ENCODE peak calls at places on chromosome 18, in five cellular contexts. G is fibroblast of the aortic adventitia; X is tibial nerve; H is mucosa of descending colon; Z is CD8-positive, alpha-beta T cell. U is an unnamed sample.

GRCh38 chr18:678482-679182 is 21.2 kb downstream of the TYMS start:
- DNase-seq in G (no peak), X (no peak), H (no peak), Z (no peak), U (no peak)

GRCh38 chr18:950026-950631 is 45.5 kb downstream of the ADCYAP1 start:
- DNase-seq in G (no peak), X (no peak), H (no peak), Z (no peak), U (no peak)

GRCh38 chr18:37524546-37525301 is 40.9 kb downstream of the CELF4 start:
- DNase-seq in G (no peak), X (no peak), H (peak), Z (no peak), U (no peak)

GRCh38 chr18:68956650-68957049 is 158.8 kb downstream of the CCDC102B start:
- DNase-seq in G (no peak), X (no peak), H (no peak), Z (no peak), U (no peak)

GRCh38 chr18:46704189-46704588 is 47.2 kb upstream of the LOXHD1 start:
- DNase-seq in G (no peak), X (no peak), H (no peak), Z (no peak), U (no peak)

GRCh38 chr18:69567813-69568488 is 167.3 kb downstream of the DOK6 start:
- DNase-seq in G (no peak), X (no peak), H (no peak), Z (no peak), U (no peak)

GRCh38 chr18:53991805-53992204 is 232.7 kb downstream of the MBD2 start:
- DNase-seq in G (peak), X (no peak), H (no peak), Z (no peak), U (no peak)

GRCh38 chr18:1018211-1018651 is 113.6 kb downstream of the ADCYAP1 start:
- DNase-seq in G (peak), X (no peak), H (no peak), Z (no peak), U (no peak)

GRCh38 chr18:28063181-28063790 is 113.6 kb downstream of the CDH2 start:
- DNase-seq in G (peak), X (no peak), H (no peak), Z (no peak), U (no peak)

GRCh38 chr18:59096098-59096779 is 43.4 kb upstream of the SEC11C start:
- DNase-seq in G (no peak), X (no peak), H (no peak), Z (no peak), U (no peak)

GRCh38 chr18:37389684-37390368 is 175.8 kb downstream of the CELF4 start:
- DNase-seq in G (no peak), X (no peak), H (no peak), Z (no peak), U (no peak)

GRCh38 chr18:48955528-48956261 is 4.9 kb upstream of the SMAD7 start:
- DNase-seq in G (peak), X (peak), H (no peak), Z (no peak), U (no peak)

GRCh38 chr18:22424564-22424963 is 6.8 kb upstream of the CTAGE1 start:
- DNase-seq in G (no peak), X (no peak), H (no peak), Z (no peak), U (no peak)

GRCh38 chr18:45197526-45197970 is 417.7 kb upstream of the SLC14A2 start:
- DNase-seq in G (peak), X (no peak), H (no peak), Z (no peak), U (peak)

GRCh38 chr18:54261894-54262293 is 7.4 kb upstream of the POLI start:
- DNase-seq in G (no peak), X (no peak), H (no peak), Z (no peak), U (no peak)

GRCh38 chr18:70499218-70499691 is 210.4 kb downstream of the SOCS6 start:
- DNase-seq in G (no peak), X (no peak), H (no peak), Z (no peak), U (no peak)

GRCh38 chr18:9612215-9612830 is 2.0 kb downstream of the PPP4R1 start:
- DNase-seq in G (peak), X (no peak), H (no peak), Z (peak), U (no peak)

GRCh38 chr18:77321823-77322805 is 72.5 kb downstream of the GALR1 start:
- DNase-seq in G (no peak), X (no peak), H (no peak), Z (no peak), U (no peak)

GRCh38 chr18:22556271-22556990 is 138.7 kb upstream of the CTAGE1 start:
- DNase-seq in G (peak), X (no peak), H (no peak), Z (no peak), U (no peak)

GRCh38 chr18:76697441-76697901 is 124.9 kb upstream of the ZNF236 start:
- DNase-seq in G (peak), X (no peak), H (no peak), Z (no peak), U (no peak)

GRCh38 chr18:829432-829831 is 17.4 kb upstream of the YES1 start:
- DNase-seq in G (no peak), X (no peak), H (no peak), Z (no peak), U (no peak)

GRCh38 chr18:10726198-10727068 is 200.6 kb downstream of the NAPG start:
- DNase-seq in G (no peak), X (no peak), H (no peak), Z (no peak), U (no peak)

GRCh38 chr18:44213288-44213687 is 467.4 kb upstream of the SETBP1 start:
- DNase-seq in G (no peak), X (no peak), H (no peak), Z (no peak), U (no peak)

GRCh38 chr18:6543330-6543908 is 128.7 kb upstream of the L3MBTL4 start:
- DNase-seq in G (peak), X (no peak), H (no peak), Z (no peak), U (no peak)

GRCh38 chr18:36547544-36547943 is 250.0 kb downstream of the FHOD3 start:
- DNase-seq in G (no peak), X (no peak), H (no peak), Z (no peak), U (no peak)

GRCh38 chr18:75654928-75655745 is 227.6 kb upstream of the SMIM21 start:
- DNase-seq in G (no peak), X (peak), H (no peak), Z (no peak), U (no peak)

GRCh38 chr18:245282-245847 is 22.5 kb downstream of the THOC1 start:
- DNase-seq in G (no peak), X (no peak), H (no peak), Z (no peak), U (no peak)

GRCh38 chr18:78422336-78422735 is 557.3 kb upstream of the SALL3 start:
- DNase-seq in G (no peak), X (no peak), H (no peak), Z (no peak), U (no peak)

GRCh38 chr18:79299711-79300110 is 96.0 kb upstream of the NFATC1 start:
- DNase-seq in G (no peak), X (no peak), H (no peak), Z (no peak), U (no peak)

GRCh38 chr18:13455960-13456471 is 237.5 kb downstream of the LDLRAD4 start:
- DNase-seq in G (no peak), X (no peak), H (no peak), Z (no peak), U (no peak)

GRCh38 chr18:45373286-45373880 is 241.9 kb upstream of the SLC14A2 start:
- DNase-seq in G (no peak), X (no peak), H (no peak), Z (no peak), U (no peak)

DNA sequence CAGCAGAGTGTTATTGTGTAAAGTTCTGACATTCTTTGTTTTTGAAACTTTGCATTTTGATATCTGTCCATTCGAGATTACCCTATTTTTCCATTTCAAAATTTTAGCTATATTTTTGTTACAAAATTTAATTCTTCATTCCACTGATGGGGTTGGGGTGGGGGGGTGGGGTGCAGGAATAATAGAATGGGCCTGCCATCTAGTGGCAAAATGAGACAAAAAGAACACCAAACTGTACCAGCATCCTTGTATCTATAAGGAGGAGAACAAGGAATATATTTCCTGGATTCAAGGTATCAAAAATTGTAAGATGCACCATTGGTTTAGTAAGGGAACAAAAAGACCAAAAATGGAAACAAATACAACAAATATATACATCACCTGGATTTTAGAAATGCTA is 27.9 kb upstream of the TTR start:
- DNase-seq in G (no peak), X (no peak), H (no peak), Z (no peak), U (no peak)
- TF ChIP-seq CTCF in G (no peak), X (no peak), H (no peak), Z (no peak), U (no peak)

DNA sequence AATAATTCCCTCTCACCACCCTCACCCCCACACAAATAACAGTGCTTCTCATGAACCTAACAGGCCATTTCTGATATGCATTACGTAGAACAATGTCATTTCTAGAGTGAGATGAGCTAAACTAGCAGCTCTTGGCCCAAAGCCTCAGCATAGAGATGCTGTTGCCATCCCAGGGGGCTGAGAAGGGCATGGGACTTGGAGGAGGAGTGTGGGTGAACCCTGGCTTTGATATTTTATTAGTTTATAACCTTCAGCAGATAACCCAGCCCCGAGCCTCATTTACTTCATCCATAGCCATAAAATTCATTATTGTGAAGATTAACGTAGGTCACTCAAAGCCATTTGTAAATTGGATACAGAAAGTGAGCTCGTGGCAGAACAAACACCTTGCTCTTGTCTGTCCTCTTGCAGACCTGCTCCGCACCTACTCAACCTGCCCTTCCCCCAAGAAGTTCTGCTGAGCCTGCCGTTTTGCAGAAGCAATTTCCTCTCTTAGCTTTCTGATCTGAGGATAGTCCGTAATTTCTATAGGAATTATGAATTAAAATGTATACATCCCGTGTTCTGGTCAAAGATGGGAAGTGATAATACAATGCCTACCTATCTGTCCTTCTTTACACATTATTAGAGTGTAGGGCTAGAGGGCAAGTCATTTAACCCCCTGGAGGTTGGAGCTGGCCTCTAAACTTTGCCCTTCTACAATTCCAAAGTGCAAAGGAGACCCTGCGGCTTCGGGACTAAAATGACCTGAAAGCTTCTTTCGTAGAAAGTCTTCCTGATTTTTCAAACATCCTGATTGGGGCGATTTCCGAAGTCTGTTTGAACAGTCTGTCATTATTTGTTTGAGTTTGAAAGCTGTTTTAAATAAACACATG is 187.4 kb downstream of the BCL2 start:
- DNase-seq in G (no peak), X (no peak), H (no peak), Z (no peak), U (no peak)
- H3K4me3 ChIP-seq in G (no peak), X (no peak), H (no peak), Z (no peak), U (no peak)

GRCh38 chr18:11861583-11862288 is 10.5 kb downstream of the CHMP1B start:
- DNase-seq in G (peak), X (no peak), H (no peak), Z (no peak), U (no peak)

GRCh38 chr18:11857177-11857887 is 6.1 kb downstream of the CHMP1B start:
- DNase-seq in G (peak), X (peak), H (peak), Z (no peak), U (peak)

GRCh38 chr18:11860594-11861450 is 9.6 kb downstream of the CHMP1B start:
- DNase-seq in G (no peak), X (no peak), H (no peak), Z (no peak), U (no peak)

GRCh38 chr18:11859282-11859797 is 8.1 kb downstream of the CHMP1B start:
- DNase-seq in G (no peak), X (no peak), H (no peak), Z (no peak), U (no peak)

DNA sequence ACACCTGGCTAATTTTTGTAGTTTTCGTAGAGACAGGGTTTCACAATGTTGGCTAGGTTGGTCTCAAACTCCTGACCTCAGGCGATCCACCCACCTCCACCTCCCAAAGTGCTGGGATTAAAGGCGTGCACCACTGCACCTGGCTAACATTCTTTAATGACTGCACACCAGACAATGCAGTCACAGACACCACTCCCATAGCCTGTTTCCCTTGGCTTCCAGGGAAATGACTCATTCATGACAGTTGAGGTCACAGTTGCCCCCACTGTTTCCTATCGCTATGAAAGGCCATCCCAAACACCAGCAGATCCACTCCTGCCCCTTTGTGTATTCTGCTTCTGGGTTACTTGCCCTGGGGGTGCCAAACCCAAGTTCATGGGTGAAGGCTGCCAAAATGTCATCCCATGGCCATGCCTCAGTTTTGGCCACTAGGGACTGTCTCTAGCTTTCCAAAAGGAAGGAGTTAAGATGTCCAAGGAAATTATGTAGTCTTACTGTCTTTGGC is 8.7 kb downstream of the CHMP1B start:
- DNase-seq in G (peak), X (no peak), H (no peak), Z (no peak), U (no peak)
- TF ChIP-seq CTCF in G (peak), X (no peak), H (no peak), Z (no peak), U (peak)

DNA sequence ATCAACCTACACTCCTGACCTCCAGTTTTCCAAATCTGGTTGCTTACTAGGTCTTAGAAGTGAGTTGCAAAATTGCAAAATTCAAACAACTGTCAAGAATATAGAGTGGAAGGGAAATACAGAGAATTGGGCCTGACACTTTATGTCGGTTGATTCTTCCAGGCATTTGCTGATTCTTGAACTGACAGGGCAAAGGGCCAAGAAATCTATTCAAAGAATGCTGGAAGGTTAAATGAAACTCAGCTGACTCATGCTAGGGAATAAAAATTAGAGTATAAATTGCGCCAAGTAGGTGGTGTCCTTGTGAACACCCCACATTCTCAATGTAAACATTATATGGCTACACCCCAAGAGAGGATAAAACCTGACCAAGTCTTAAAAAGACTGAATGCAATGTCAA is 21.5 kb upstream of the ZSCAN30 start:
- DNase-seq in G (peak), X (no peak), H (no peak), Z (no peak), U (no peak)
- H3K4me3 ChIP-seq in G (no peak), X (no peak), H (no peak), Z (no peak), U (no peak)

GRCh38 chr18:47931707-47932103 is 1.2 kb upstream of the SMAD2 start:
- DNase-seq in G (no peak), X (no peak), H (no peak), Z (peak), U (no peak)
- TF ChIP-seq CTCF in G (no peak), X (no peak), H (no peak), Z (no peak), U (no peak)